ENCODE peak calls at places on chromosomes 12 and 14, in six cellular contexts. One of them, this sample, is unnamed.

GRCh38 chr12:103387385-103387784 is 108.4 kb downstream of the C12orf42 start:
- DNase-seq in hippocampal formation: no peak
- DNase-seq in amniotic epithelial cell: no peak
- DNase-seq in activated CD4-positive, alpha-beta memory T cell treated with anti-CD3 and anti-CD28 coated beads, Interleukin-2, amount 10 ng/mL, durations not matched to agents 7 days and 5 days: no peak
- DNase-seq in Right ventricle myocardium superior: no peak
- DNase-seq in esophagus muscularis mucosa: no peak
- DNase-seq in this sample: no peak

GRCh38 chr12:14263742-14264141 is 101.7 kb upstream of the ATF7IP start:
- DNase-seq in hippocampal formation: no peak
- DNase-seq in amniotic epithelial cell: no peak
- DNase-seq in activated CD4-positive, alpha-beta memory T cell treated with anti-CD3 and anti-CD28 coated beads, Interleukin-2, amount 10 ng/mL, durations not matched to agents 7 days and 5 days: no peak
- DNase-seq in Right ventricle myocardium superior: no peak
- DNase-seq in esophagus muscularis mucosa: no peak
- DNase-seq in this sample: no peak

GRCh38 chr12:133220521-133220920 is 15.2 kb downstream of the ANHX start:
- DNase-seq in hippocampal formation: no peak
- DNase-seq in amniotic epithelial cell: no peak
- DNase-seq in activated CD4-positive, alpha-beta memory T cell treated with anti-CD3 and anti-CD28 coated beads, Interleukin-2, amount 10 ng/mL, durations not matched to agents 7 days and 5 days: no peak
- DNase-seq in Right ventricle myocardium superior: no peak
- DNase-seq in esophagus muscularis mucosa: no peak
- DNase-seq in this sample: no peak

GRCh38 chr12:47155457-47156166 is 75.9 kb upstream of the AMIGO2 start:
- DNase-seq in hippocampal formation: no peak
- DNase-seq in amniotic epithelial cell: peak
- DNase-seq in activated CD4-positive, alpha-beta memory T cell treated with anti-CD3 and anti-CD28 coated beads, Interleukin-2, amount 10 ng/mL, durations not matched to agents 7 days and 5 days: no peak
- DNase-seq in Right ventricle myocardium superior: no peak
- DNase-seq in esophagus muscularis mucosa: no peak
- DNase-seq in this sample: no peak

GRCh38 chr14:57533214-57533613 is 39.6 kb upstream of the CCDC198 start:
- DNase-seq in hippocampal formation: no peak
- DNase-seq in amniotic epithelial cell: no peak
- DNase-seq in activated CD4-positive, alpha-beta memory T cell treated with anti-CD3 and anti-CD28 coated beads, Interleukin-2, amount 10 ng/mL, durations not matched to agents 7 days and 5 days: peak
- DNase-seq in Right ventricle myocardium superior: no peak
- DNase-seq in esophagus muscularis mucosa: no peak
- DNase-seq in this sample: peak

GRCh38 chr14:56810341-56810740 is at the start of gene OTX2:
- DNase-seq in hippocampal formation: no peak
- DNase-seq in amniotic epithelial cell: no peak
- DNase-seq in activated CD4-positive, alpha-beta memory T cell treated with anti-CD3 and anti-CD28 coated beads, Interleukin-2, amount 10 ng/mL, durations not matched to agents 7 days and 5 days: no peak
- DNase-seq in Right ventricle myocardium superior: no peak
- DNase-seq in esophagus muscularis mucosa: no peak
- DNase-seq in this sample: peak

GRCh38 chr14:40213701-40214100 is 781.5 kb upstream of the FBXO33 start:
- DNase-seq in hippocampal formation: no peak
- DNase-seq in amniotic epithelial cell: no peak
- DNase-seq in activated CD4-positive, alpha-beta memory T cell treated with anti-CD3 and anti-CD28 coated beads, Interleukin-2, amount 10 ng/mL, durations not matched to agents 7 days and 5 days: no peak
- DNase-seq in Right ventricle myocardium superior: no peak
- DNase-seq in esophagus muscularis mucosa: no peak
- DNase-seq in this sample: no peak

GRCh38 chr12:95179011-95179410 is 38.3 kb downstream of the FGD6 start:
- DNase-seq in hippocampal formation: no peak
- DNase-seq in amniotic epithelial cell: peak
- DNase-seq in activated CD4-positive, alpha-beta memory T cell treated with anti-CD3 and anti-CD28 coated beads, Interleukin-2, amount 10 ng/mL, durations not matched to agents 7 days and 5 days: no peak
- DNase-seq in Right ventricle myocardium superior: no peak
- DNase-seq in esophagus muscularis mucosa: no peak
- DNase-seq in this sample: no peak

GRCh38 chr12:6949063-6949594 is 2.0 kb upstream of the PTPN6 start:
- DNase-seq in hippocampal formation: no peak
- DNase-seq in amniotic epithelial cell: no peak
- DNase-seq in activated CD4-positive, alpha-beta memory T cell treated with anti-CD3 and anti-CD28 coated beads, Interleukin-2, amount 10 ng/mL, durations not matched to agents 7 days and 5 days: no peak
- DNase-seq in Right ventricle myocardium superior: peak
- DNase-seq in esophagus muscularis mucosa: no peak
- DNase-seq in this sample: no peak

GRCh38 chr12:107446476-107446875 is 239.1 kb upstream of the PWP1 start:
- DNase-seq in hippocampal formation: no peak
- DNase-seq in amniotic epithelial cell: no peak
- DNase-seq in activated CD4-positive, alpha-beta memory T cell treated with anti-CD3 and anti-CD28 coated beads, Interleukin-2, amount 10 ng/mL, durations not matched to agents 7 days and 5 days: no peak
- DNase-seq in Right ventricle myocardium superior: no peak
- DNase-seq in esophagus muscularis mucosa: no peak
- DNase-seq in this sample: no peak

GRCh38 chr12:74647241-74647640 is 109.6 kb downstream of the ATXN7L3B start:
- DNase-seq in hippocampal formation: no peak
- DNase-seq in amniotic epithelial cell: no peak
- DNase-seq in activated CD4-positive, alpha-beta memory T cell treated with anti-CD3 and anti-CD28 coated beads, Interleukin-2, amount 10 ng/mL, durations not matched to agents 7 days and 5 days: no peak
- DNase-seq in Right ventricle myocardium superior: no peak
- DNase-seq in esophagus muscularis mucosa: no peak
- DNase-seq in this sample: no peak

GRCh38 chr14:58639842-58640484 is 2.2 kb downstream of the DACT1 start:
- DNase-seq in hippocampal formation: peak
- DNase-seq in amniotic epithelial cell: peak
- DNase-seq in activated CD4-positive, alpha-beta memory T cell treated with anti-CD3 and anti-CD28 coated beads, Interleukin-2, amount 10 ng/mL, durations not matched to agents 7 days and 5 days: no peak
- DNase-seq in Right ventricle myocardium superior: no peak
- DNase-seq in esophagus muscularis mucosa: peak
- DNase-seq in this sample: peak

GRCh38 chr12:131340616-131341210 is 370.2 kb upstream of the SFSWAP start:
- DNase-seq in hippocampal formation: no peak
- DNase-seq in amniotic epithelial cell: no peak
- DNase-seq in activated CD4-positive, alpha-beta memory T cell treated with anti-CD3 and anti-CD28 coated beads, Interleukin-2, amount 10 ng/mL, durations not matched to agents 7 days and 5 days: no peak
- DNase-seq in Right ventricle myocardium superior: no peak
- DNase-seq in esophagus muscularis mucosa: peak
- DNase-seq in this sample: no peak

GRCh38 chr14:32364941-32365340 is 35.8 kb downstream of the AKAP6 start:
- DNase-seq in hippocampal formation: no peak
- DNase-seq in amniotic epithelial cell: peak
- DNase-seq in activated CD4-positive, alpha-beta memory T cell treated with anti-CD3 and anti-CD28 coated beads, Interleukin-2, amount 10 ng/mL, durations not matched to agents 7 days and 5 days: no peak
- DNase-seq in Right ventricle myocardium superior: no peak
- DNase-seq in esophagus muscularis mucosa: no peak
- DNase-seq in this sample: no peak

GRCh38 chr12:70241845-70242244 is 1.4 kb upstream of the CNOT2 start:
- DNase-seq in hippocampal formation: no peak
- DNase-seq in amniotic epithelial cell: no peak
- DNase-seq in activated CD4-positive, alpha-beta memory T cell treated with anti-CD3 and anti-CD28 coated beads, Interleukin-2, amount 10 ng/mL, durations not matched to agents 7 days and 5 days: no peak
- DNase-seq in Right ventricle myocardium superior: no peak
- DNase-seq in esophagus muscularis mucosa: no peak
- DNase-seq in this sample: no peak

GRCh38 chr12:119480551-119480950 is 113.0 kb upstream of the TMEM233 start:
- DNase-seq in hippocampal formation: no peak
- DNase-seq in amniotic epithelial cell: no peak
- DNase-seq in activated CD4-positive, alpha-beta memory T cell treated with anti-CD3 and anti-CD28 coated beads, Interleukin-2, amount 10 ng/mL, durations not matched to agents 7 days and 5 days: no peak
- DNase-seq in Right ventricle myocardium superior: no peak
- DNase-seq in esophagus muscularis mucosa: no peak
- DNase-seq in this sample: no peak

GRCh38 chr14:38186217-38186616 is 21.5 kb upstream of the SSTR1 start:
- DNase-seq in hippocampal formation: no peak
- DNase-seq in amniotic epithelial cell: no peak
- DNase-seq in activated CD4-positive, alpha-beta memory T cell treated with anti-CD3 and anti-CD28 coated beads, Interleukin-2, amount 10 ng/mL, durations not matched to agents 7 days and 5 days: no peak
- DNase-seq in Right ventricle myocardium superior: no peak
- DNase-seq in esophagus muscularis mucosa: no peak
- DNase-seq in this sample: no peak

GRCh38 chr12:121128908-121129704 is 3.6 kb upstream of the P2RX7 start:
- DNase-seq in hippocampal formation: peak
- DNase-seq in amniotic epithelial cell: no peak
- DNase-seq in activated CD4-positive, alpha-beta memory T cell treated with anti-CD3 and anti-CD28 coated beads, Interleukin-2, amount 10 ng/mL, durations not matched to agents 7 days and 5 days: peak
- DNase-seq in Right ventricle myocardium superior: peak
- DNase-seq in esophagus muscularis mucosa: peak
- DNase-seq in this sample: peak

This sample was measured in choroid plexus epithelial cell.